ENCODE peak calls at places on chromosome 11, in eight cellular contexts. Q, T, B, S, D, Z, W and H are unnamed samples.

GRCh38 chr11:31844351-31844750 is 33.2 kb upstream of the PAX6 start:
- DNase-seq in Q (no peak), S (no peak), D (no peak), B (no peak), Z (peak; percentile 16), T (no peak), W (peak; percentile 17), H (peak; percentile 68)

GRCh38 chr11:126686938-126687337 is 313.6 kb downstream of the KIRREL3 start:
- DNase-seq in Z (no peak), B (no peak), S (no peak), D (no peak), W (no peak), T (no peak), Q (no peak), H (no peak)

GRCh38 chr11:117908959-117909610 is 20.1 kb downstream of the TMPRSS13 start:
- DNase-seq in D (no peak), B (no peak), Z (no peak), T (no peak), Q (no peak), S (no peak), W (no peak), H (no peak)

GRCh38 chr11:93225642-93226041 is 27.9 kb upstream of the SLC36A4 start:
- DNase-seq in W (peak; percentile 38), T (peak; percentile 44), Z (peak; percentile 37), D (no peak), Q (no peak), S (no peak), B (peak; percentile 34), H (peak; percentile 30)

GRCh38 chr11:115396533-115396932 is 107.7 kb downstream of the CADM1 start:
- DNase-seq in Z (no peak), S (no peak), W (no peak), B (no peak), D (no peak), Q (no peak), T (no peak), H (no peak)

GRCh38 chr11:17142450-17142849 is 65.0 kb upstream of the RPS13 start:
- DNase-seq in T (no peak), W (no peak), Q (no peak), Z (no peak), B (no peak), D (no peak), S (no peak), H (no peak)

GRCh38 chr11:44753965-44754645 is 27.3 kb downstream of the TSPAN18 start:
- DNase-seq in T (no peak), W (no peak), Z (no peak), B (no peak), S (no peak), Q (no peak), D (no peak), H (no peak)

GRCh38 chr11:126146454-126147192 is 64.8 kb downstream of the RPUSD4 start:
- DNase-seq in D (no peak), W (no peak), S (no peak), Q (no peak), T (peak; percentile 67), B (peak; percentile 41), Z (no peak), H (no peak)

GRCh38 chr11:119055901-119056300 is 1.1 kb downstream of the HYOU1 start:
- DNase-seq in T (no peak), W (peak; percentile 51), B (no peak), Q (peak; percentile 5), Z (peak; percentile 59), S (no peak), D (peak; percentile 15), H (peak; percentile 44)

GRCh38 chr11:65593518-65594414 is 1.8 kb downstream of the KCNK7 start:
- DNase-seq in S (no peak), Q (no peak), D (peak; percentile 40), W (no peak), B (peak; percentile 83), Z (peak; percentile 40), T (no peak), H (no peak)

GRCh38 chr11:107136892-107137291 is 118.6 kb upstream of the GUCY1A2 start:
- DNase-seq in Z (no peak), W (no peak), B (no peak), Q (no peak), T (no peak), D (no peak), S (no peak), H (no peak)

GRCh38 chr11:87141980-87142514 is 104.3 kb downstream of the TMEM135 start:
- DNase-seq in T (no peak), W (no peak), S (no peak), D (no peak), B (no peak), Z (no peak), Q (no peak), H (no peak)

GRCh38 chr11:828501-829115 is 889 bp downstream of the CRACR2B start:
- DNase-seq in Z (no peak), W (no peak), D (no peak), T (no peak), Q (peak; percentile 42), S (no peak), B (no peak), H (no peak)

GRCh38 chr11:96015911-96016565 is 92.1 kb upstream of the MTMR2 start:
- DNase-seq in D (peak; percentile 22), T (no peak), W (no peak), Q (no peak), S (no peak), Z (peak; percentile 18), B (no peak), H (no peak)